ENCODE peak calls at places on chromosomes 2 and 18, in six cellular contexts. I, H, Y, B, J and M are unnamed samples.

GRCh38 chr2:217394510-217395351 is 534.9 kb upstream of the TNP1 start:
- DNase-seq in I (no peak), H (no peak), Y (peak; percentile 54), B (no peak), J (no peak), M (no peak)

GRCh38 chr18:68564961-68565360 is 149.9 kb downstream of the TMX3 start:
- DNase-seq in I (no peak), H (no peak), Y (no peak), B (no peak), J (no peak), M (no peak)

GRCh38 chr2:237961637-237962036 is 5.2 kb upstream of the UBE2F start:
- DNase-seq in I (no peak), H (no peak), Y (no peak), B (peak; percentile 20), J (no peak), M (no peak)

GRCh38 chr2:8445580-8445979 is 236.3 kb upstream of the ID2 start:
- DNase-seq in I (no peak), H (no peak), Y (no peak), B (no peak), J (no peak), M (no peak)

GRCh38 chr2:106638043-106638442 is 150.9 kb downstream of the CD8B2 start:
- DNase-seq in I (no peak), H (no peak), Y (peak; percentile 1), B (no peak), J (no peak), M (no peak)

GRCh38 chr2:64367444-64367843 is 86.5 kb upstream of the LGALSL start:
- DNase-seq in I (no peak), H (no peak), Y (no peak), B (no peak), J (no peak), M (no peak)

GRCh38 chr2:854460-854859 is 96.2 kb upstream of the SNTG2 start:
- DNase-seq in I (peak; percentile 39), H (peak; percentile 14), Y (peak; percentile 22), B (no peak), J (peak; percentile 34), M (peak; percentile 25)

GRCh38 chr18:79798999-79799370 is 1.2 kb downstream of the KCNG2 start:
- DNase-seq in I (no peak), H (no peak), Y (no peak), B (peak; percentile 44), J (no peak), M (no peak)

GRCh38 chr18:74342416-74343043 is 26.9 kb downstream of the C18orf63 start:
- DNase-seq in I (peak; percentile 35), H (peak; percentile 45), Y (peak; percentile 51), B (no peak), J (peak; percentile 58), M (peak; percentile 25)

GRCh38 chr2:127636248-127637235 is 9.4 kb upstream of the GPR17 start:
- DNase-seq in I (no peak), H (no peak), Y (no peak), B (no peak), J (no peak), M (no peak)

GRCh38 chr2:49028101-49028500 is 126.2 kb downstream of the FSHR start:
- DNase-seq in I (no peak), H (no peak), Y (no peak), B (no peak), J (no peak), M (no peak)

GRCh38 chr2:218895758-218896500 is 15.3 kb downstream of the WNT10A start:
- DNase-seq in I (no peak), H (no peak), Y (no peak), B (no peak), J (no peak), M (no peak)

GRCh38 chr2:218894168-218895157 is 13.8 kb downstream of the WNT10A start:
- DNase-seq in I (no peak), H (no peak), Y (no peak), B (no peak), J (no peak), M (no peak)

GRCh38 chr2:218893349-218894167 is 12.9 kb downstream of the WNT10A start:
- DNase-seq in I (no peak), H (no peak), Y (no peak), B (no peak), J (no peak), M (no peak)

GRCh38 chr2:218896501-218897393 is 16.1 kb downstream of the WNT10A start:
- DNase-seq in I (no peak), H (peak; percentile 89), Y (peak; percentile 32), B (no peak), J (no peak), M (peak; percentile 88)

DNA sequence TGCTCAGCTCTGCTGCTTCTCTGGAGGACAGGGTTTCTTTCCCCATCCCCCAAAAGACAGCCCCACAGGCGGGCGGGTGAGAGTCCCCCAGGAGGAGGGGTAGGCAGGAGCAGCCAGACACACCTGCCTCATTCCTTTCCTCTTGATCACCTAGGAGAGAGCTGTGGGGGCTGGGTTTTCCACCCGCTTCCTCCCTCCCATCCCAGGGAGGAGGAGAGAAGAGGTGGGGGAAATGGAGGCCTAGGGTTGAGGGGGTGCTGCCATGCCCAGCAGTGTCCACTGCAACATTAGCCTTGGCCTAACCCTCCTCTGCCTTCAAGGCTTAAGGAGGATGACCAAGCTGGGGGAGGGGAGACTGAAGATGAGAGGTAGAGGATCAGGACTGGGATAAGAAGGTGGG is 14.7 kb downstream of the WNT10A start:
- DNase-seq in I (no peak), H (no peak), Y (no peak), B (no peak), J (no peak), M (no peak)
- H3K27me3 ChIP-seq in I (peaks cover 19% of the 10 kb centered on the region), H (no peaks in the 10 kb centered on the region), Y (peaks cover 90% of the 10 kb centered on the region), B (peaks cover 74% of the 10 kb centered on the region), J (peaks cover 31% of the 10 kb centered on the region), M (no peaks in the 10 kb centered on the region)

DNA sequence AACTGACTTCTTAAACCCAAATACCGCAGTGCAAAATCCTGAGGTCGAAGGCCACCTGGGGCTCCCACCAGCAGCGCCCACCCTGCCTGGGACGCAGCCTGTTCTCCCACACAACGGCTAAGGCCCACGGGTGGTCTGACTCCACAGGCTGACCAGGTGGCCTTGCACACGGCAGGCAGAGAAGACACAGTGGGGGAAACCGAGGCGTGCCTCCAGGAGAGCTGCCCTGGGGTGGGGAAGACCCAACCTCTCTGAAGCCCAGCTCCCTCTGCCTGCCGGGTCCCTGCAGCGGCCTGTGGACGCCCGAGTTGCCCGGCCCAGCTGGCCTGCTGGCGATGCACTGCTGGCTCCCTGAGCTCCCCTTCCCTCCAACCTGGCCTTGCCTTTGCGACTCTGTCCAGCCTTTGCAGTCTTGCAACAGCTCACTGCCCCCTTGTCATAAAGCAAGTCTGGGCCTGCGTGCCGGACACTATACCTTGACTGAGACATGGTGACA is 9.7 kb upstream of the SEMA4C start:
- DNase-seq in I (no peak), H (no peak), Y (no peak), B (no peak), J (no peak), M (no peak)
- H3K4me1 ChIP-seq in I (no peaks in the 10 kb centered on the region), H (peaks cover 3% of the 10 kb centered on the region), Y (no peaks in the 10 kb centered on the region), B (peaks cover 7% of the 10 kb centered on the region), J (no peaks in the 10 kb centered on the region), M (no peaks in the 10 kb centered on the region)

DNA sequence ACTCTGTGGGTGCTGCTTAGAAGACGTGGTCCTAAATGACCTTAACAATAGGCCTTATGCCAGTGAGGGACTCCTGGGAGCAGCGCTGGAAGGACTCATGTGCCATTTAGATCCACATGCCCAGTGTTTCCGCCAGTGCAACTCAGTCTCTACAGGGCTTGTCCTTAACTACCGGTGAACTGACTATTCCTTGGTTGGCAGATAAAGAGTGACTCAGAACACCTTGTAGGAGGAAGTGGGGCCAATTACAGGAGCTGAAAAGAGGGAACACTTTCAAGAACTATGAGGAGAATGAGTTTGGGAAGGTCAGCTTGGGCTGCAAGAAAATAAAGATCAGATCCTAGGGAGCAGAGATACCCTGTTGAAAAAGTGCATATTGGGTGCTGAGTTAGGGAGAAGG is 1.8 kb upstream of the CDK5R2 start:
- DNase-seq in I (no peak), H (no peak), Y (no peak), B (no peak), J (no peak), M (no peak)
- H3K27me3 ChIP-seq in I (peaks cover 27% of the 10 kb centered on the region), H (peaks cover 27% of the 10 kb centered on the region), Y (peaks cover 59% of the 10 kb centered on the region), B (peaks cover 58% of the 10 kb centered on the region), J (peaks cover 11% of the 10 kb centered on the region), M (peaks cover 11% of the 10 kb centered on the region)

DNA sequence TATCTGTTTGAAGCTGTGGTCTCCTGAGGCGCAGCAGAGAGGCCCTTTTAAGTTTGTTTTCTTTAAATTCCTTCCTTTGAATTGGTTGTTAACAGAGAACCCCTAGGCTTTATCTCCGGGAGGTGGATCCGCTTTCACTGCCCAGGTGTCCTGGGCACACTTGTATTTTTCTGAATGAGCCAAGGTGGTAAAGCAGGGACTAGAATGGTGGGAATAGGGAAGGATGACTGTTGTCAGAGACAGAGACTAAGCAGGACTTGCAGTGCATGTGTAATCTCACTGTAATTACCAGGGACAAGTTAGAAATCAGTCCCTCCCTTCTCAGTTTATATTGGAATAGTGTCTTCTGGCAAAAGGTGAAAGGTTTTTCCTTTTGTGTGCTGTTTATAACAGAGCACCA is 72.8 kb downstream of the PHLPP1 start:
- DNase-seq in I (no peak), H (no peak), Y (no peak), B (no peak), J (no peak), M (no peak)
- H3K4me1 ChIP-seq in I (no peaks in the 10 kb centered on the region), H (peaks cover 19% of the 10 kb centered on the region), Y (peaks cover 33% of the 10 kb centered on the region), B (peaks cover 7% of the 10 kb centered on the region), J (peaks cover 85% of the 10 kb centered on the region), M (peaks cover 10% of the 10 kb centered on the region)

GRCh38 chr2:134764164-134764563 is 45.4 kb upstream of the TMEM163 start:
- DNase-seq in I (no peak), H (no peak), Y (no peak), B (no peak), J (no peak), M (no peak)

GRCh38 chr2:134763164-134763710 is 44.4 kb upstream of the TMEM163 start:
- DNase-seq in I (no peak), H (no peak), Y (no peak), B (no peak), J (no peak), M (no peak)

GRCh38 chr2:134760385-134760784 is 41.6 kb upstream of the TMEM163 start:
- DNase-seq in I (no peak), H (no peak), Y (no peak), B (no peak), J (no peak), M (no peak)

GRCh38 chr2:134765987-134766386 is 47.2 kb upstream of the TMEM163 start:
- DNase-seq in I (no peak), H (no peak), Y (no peak), B (no peak), J (no peak), M (no peak)

DNA sequence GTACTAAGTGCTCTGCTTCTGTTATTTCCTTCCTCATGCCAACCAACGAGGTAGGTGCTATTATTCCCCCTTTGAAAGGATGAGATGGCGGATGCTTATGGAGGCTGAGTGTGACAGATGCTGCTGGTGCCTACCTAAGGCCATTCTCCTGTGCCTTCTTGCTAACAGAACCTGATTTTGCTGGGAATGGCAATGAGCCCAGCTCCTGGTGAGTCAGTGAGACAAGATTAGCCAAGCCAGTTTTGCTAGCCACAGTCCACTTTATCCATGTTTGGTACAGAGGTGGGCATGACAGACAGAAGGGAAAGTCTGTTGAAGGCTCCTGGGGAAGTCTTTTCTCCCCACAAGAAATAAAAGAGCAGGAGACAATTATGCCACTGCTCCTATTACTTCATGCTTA is 43.7 kb upstream of the TMEM163 start:
- DNase-seq in I (no peak), H (no peak), Y (no peak), B (no peak), J (no peak), M (no peak)
- H3K27me3 ChIP-seq in I (no peaks in the 10 kb centered on the region), H (no peaks in the 10 kb centered on the region), Y (no peaks in the 10 kb centered on the region), B (no peaks in the 10 kb centered on the region), J (no peaks in the 10 kb centered on the region), M (no peaks in the 10 kb centered on the region)